ENCODE peak calls at places on chromosomes 12 and 14, in seven cellular contexts. G, O, A, F, Y, K and B are unnamed samples.

GRCh38 chr12:112198120-112198733 is 72.9 kb downstream of the TRAFD1 start:
- DNase-seq in Y (peak), K (peak), F (peak), G (no peak), A (no peak), O (peak), B (no peak)

GRCh38 chr14:101950516-101951215 is 13.7 kb upstream of the DYNC1H1 start:
- DNase-seq in K (no peak), G (no peak), O (no peak), Y (no peak), F (no peak), A (no peak), B (no peak)

GRCh38 chr14:80637726-80638619 is 303.6 kb downstream of the CEP128 start:
- DNase-seq in O (no peak), G (no peak), Y (no peak), F (no peak), K (no peak), A (no peak), B (no peak)

GRCh38 chr14:69685217-69685616 is 73.8 kb downstream of the SUSD6 start:
- DNase-seq in F (no peak), O (no peak), Y (no peak), A (no peak), K (no peak), G (no peak), B (no peak)

GRCh38 chr12:107903377-107904061 is 129.0 kb downstream of the ASCL4 start:
- DNase-seq in F (peak), Y (peak), O (peak), G (peak), K (peak), A (peak), B (no peak)

GRCh38 chr12:96177013-96177412 is 17.2 kb upstream of the ELK3 start:
- DNase-seq in A (no peak), O (no peak), K (no peak), G (no peak), F (no peak), Y (no peak), B (no peak)

GRCh38 chr12:79373896-79374499 is 316.8 kb downstream of the PAWR start:
- DNase-seq in A (no peak), O (peak), G (no peak), F (peak), K (peak), Y (no peak), B (no peak)

GRCh38 chr14:74655597-74656389 is 43.8 kb upstream of the LTBP2 start:
- DNase-seq in K (no peak), Y (no peak), F (no peak), G (no peak), O (no peak), A (no peak), B (no peak)

GRCh38 chr14:95413289-95414215 is 93.8 kb upstream of the CLMN start:
- DNase-seq in A (no peak), G (no peak), K (no peak), F (no peak), O (no peak), Y (no peak), B (no peak)

GRCh38 chr14:89805501-89805900 is 149.0 kb downstream of the EFCAB11 start:
- DNase-seq in G (no peak), K (no peak), Y (no peak), F (no peak), A (no peak), O (no peak), B (no peak)

GRCh38 chr12:131923260-131923659 is 5.8 kb upstream of the PUS1 start:
- DNase-seq in Y (no peak), G (no peak), F (no peak), A (no peak), O (no peak), K (no peak), B (no peak)

GRCh38 chr14:55180434-55180833 is 11.0 kb downstream of the DLGAP5 start:
- DNase-seq in K (no peak), F (no peak), A (no peak), G (no peak), Y (peak), O (no peak), B (no peak)

GRCh38 chr12:68180792-68181744 is 21.5 kb upstream of the IFNG start:
- DNase-seq in G (no peak), Y (no peak), K (peak), O (no peak), F (no peak), A (no peak), B (no peak)

GRCh38 chr12:26378721-26379120 is 183.3 kb downstream of the SSPN start:
- DNase-seq in K (no peak), G (no peak), A (no peak), F (no peak), Y (no peak), O (peak), B (no peak)

GRCh38 chr12:29008786-29009185 is 140.3 kb upstream of the FAR2 start:
- DNase-seq in G (no peak), Y (no peak), A (no peak), F (no peak), O (no peak), K (no peak), B (no peak)

GRCh38 chr12:82959821-82960220 is 273.1 kb downstream of the TMTC2 start:
- DNase-seq in K (no peak), O (no peak), G (no peak), A (no peak), F (no peak), Y (no peak), B (no peak)

GRCh38 chr12:130493951-130494350 is 156.3 kb downstream of the PIWIL1 start:
- DNase-seq in Y (no peak), G (no peak), K (no peak), O (no peak), A (no peak), F (no peak), B (no peak)

GRCh38 chr12:54368709-54369596 is 4.7 kb upstream of the GPR84 start:
- DNase-seq in Y (peak), K (peak), A (peak), O (peak), F (peak), G (peak), B (peak)

GRCh38 chr12:64510687-64511086 is 58.8 kb downstream of the TBK1 start:
- DNase-seq in Y (no peak), A (no peak), F (no peak), O (no peak), K (no peak), G (no peak), B (no peak)

GRCh38 chr14:22123188-22123560 is 449.6 kb upstream of the OR4E1 start:
- DNase-seq in O (no peak), A (no peak), F (no peak), Y (no peak), K (no peak), G (no peak), B (no peak)

GRCh38 chr12:95548539-95549391 is 2.5 kb downstream of the USP44 start:
- DNase-seq in G (peak), F (peak), A (peak), O (peak), Y (peak), K (peak), B (no peak)

GRCh38 chr12:120649442-120650248 is 9.2 kb downstream of the CABP1 start:
- DNase-seq in Y (no peak), G (no peak), A (peak), O (no peak), K (peak), F (no peak), B (no peak)

GRCh38 chr14:57244103-57244502 is 24.6 kb downstream of the EXOC5 start:
- DNase-seq in A (no peak), K (no peak), Y (no peak), F (no peak), O (no peak), G (no peak), B (no peak)

DNA sequence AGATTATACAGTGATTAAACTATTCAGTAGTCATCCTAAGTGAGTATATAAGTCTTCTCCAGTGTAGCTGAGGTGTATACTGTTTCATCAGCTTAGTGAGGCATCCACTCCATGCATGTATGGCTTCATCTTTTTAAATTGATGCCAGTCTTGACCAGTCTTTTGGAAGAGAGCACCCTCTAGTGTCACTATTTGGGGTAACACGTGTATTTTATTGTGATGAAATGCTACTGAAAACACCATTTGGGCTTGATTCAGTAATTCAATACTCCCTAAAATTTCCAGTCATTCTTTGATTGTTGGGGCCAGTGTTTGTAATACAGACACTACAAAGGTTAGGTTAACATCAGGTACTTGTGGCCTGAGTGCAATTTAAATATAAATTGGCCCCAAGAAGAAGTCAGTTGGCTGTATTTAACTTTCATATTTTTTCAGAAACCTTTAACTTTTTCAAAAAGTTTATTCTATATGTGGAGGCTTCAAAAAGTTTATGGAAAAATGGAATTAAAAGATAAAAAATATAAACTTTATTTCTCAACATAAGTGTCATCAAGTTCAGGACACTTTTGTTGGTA is 35.3 kb downstream of the MIPOL1 start:
- DNase-seq in K (peak), Y (no peak), A (no peak), O (peak), F (peak), G (no peak), B (no peak)
- TF ChIP-seq CTCF in K (peak), Y (no peak), A (peak), O (peak), F (peak), G (peak), B (peak)

DNA sequence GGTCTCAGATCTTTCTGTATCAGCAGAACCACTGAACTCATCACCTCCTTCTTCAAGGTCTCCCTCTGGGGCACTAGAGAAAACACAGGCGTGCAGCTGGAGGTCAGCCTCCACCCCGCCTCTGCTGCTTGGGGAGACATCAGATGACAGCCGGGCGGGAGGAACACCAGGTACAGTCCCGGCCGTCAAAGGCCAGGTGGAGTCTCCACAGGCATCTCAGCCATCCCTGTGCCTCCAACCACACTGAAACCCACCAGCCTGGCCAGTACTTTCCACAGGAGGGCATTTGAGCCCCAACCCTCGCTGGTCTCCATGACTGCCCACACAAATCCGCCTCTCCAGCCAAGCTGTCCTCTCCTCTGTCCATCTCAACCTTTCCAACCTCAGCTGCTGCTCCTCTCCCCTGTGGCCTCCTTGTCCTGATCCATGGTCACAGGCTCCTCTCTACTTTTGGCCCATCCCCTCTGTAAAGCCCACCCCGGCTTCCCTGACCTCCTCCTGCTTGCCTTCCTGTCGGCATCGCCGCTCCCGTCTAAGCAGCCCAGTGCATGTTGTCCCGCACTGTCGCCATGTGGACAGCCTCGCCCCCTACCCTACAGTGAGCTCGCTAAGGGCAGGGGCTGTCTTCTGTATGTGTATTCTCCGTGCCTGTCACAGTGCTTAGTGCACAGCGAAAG is 21.4 kb upstream of the FKBP4 start:
- DNase-seq in A (no peak), G (no peak), Y (no peak), O (no peak), F (no peak), K (no peak), B (peak)
- TF ChIP-seq CTCF in A (no peak), G (no peak), Y (no peak), O (no peak), F (no peak), K (no peak), B (no peak)

DNA sequence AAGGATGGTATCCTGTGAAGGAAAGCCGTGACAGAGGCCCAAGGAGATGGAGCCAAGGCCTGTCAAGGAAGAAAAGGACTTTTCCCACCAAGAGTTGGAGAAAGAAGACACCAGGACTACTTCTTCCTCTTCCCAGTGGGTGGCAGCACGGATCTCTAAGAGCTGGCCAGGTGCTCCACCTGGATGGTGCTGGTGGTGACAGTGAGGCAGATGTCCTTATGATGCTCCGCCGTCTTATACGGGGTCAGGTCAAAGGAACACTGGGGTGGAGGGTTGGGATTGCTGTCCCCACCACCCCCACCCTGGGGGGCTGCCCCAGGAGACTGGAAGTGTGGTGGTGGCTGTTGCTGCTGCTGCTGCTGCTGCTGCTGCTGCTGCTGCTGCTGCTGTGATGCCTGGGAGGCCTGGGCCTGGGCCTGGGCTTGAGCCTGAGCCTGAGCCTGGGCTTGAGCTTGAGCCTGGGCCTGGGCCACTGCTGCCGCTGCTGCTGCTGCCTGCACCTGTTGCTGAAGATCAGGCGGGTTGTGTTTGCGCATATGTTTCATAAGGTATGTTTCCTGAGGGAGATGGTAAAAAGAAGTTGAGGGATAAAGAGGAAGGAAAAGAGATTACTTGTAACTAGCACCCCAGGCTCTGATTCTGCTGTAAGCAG is 4.8 kb upstream of the ING4 start:
- DNase-seq in Y (no peak), F (peak), O (no peak), G (no peak), A (no peak), K (peak), B (no peak)
- TF ChIP-seq CTCF in Y (no peak), F (peak), O (no peak), G (peak), A (no peak), K (peak), B (no peak)

DNA sequence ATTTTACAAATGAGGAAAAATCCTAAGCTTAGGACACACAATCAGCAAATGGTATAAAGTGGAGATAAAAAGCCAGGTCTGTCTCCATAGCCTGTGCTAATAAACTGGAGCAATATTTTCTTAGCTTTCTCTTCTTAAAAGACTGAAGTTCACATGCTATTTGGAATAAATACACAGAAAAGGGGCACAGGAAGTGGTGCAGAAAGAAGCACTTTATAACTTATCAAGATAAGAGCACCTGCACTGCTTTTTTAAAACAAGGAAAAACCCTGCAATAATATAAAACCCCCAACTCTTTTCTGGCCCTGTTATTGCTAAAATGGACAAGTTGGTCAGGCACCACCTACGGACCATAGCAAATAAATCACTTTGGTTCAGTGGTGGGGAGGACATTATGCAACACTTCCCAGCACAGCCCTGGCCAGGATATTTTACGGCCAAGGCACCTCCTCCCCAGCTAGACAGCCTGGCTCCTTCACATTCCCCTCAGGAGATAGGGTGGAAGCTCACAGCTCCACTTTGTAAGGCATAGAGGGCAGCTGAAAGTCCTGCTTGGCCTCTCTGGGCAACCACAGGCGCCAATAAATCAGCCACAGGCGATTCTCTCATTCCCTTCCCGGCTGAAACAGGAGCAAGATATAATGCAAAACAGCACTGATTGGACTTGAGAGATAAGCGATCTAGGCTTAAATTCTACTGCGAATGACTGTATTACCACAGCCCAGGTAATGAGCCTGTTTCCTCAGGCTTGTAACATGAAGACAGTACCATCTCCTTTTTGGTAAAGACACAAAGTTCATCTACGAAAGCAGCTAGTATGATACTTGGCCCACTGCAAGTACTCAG is 2.1 kb downstream of the ZBTB25 start:
- DNase-seq in F (no peak), A (peak), O (no peak), Y (peak), G (peak), K (peak), B (no peak)
- TF ChIP-seq CTCF in F (no peak), A (peak), O (no peak), Y (no peak), G (no peak), K (no peak), B (no peak)

DNA sequence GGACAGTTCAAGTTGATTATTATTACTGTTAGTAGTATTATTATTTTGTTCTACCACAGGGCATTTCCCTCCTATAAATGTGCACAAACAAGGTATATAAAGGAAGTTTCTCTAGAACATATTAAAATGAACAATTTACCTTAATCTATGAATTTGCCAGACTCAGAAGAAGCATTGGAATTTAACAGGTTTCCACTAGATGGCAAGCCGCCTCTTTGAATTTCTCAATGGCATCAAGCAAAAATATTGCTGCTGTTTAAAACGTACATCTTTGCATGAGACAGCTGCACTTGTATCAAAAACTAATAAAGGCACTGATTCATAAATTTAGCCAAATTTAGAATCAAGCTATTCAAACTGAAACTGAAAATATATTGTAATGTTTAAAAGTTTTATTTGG is 34.6 kb upstream of the MIS18BP1 start:
- DNase-seq in A (no peak), Y (no peak), G (no peak), O (no peak), F (no peak), K (no peak), B (no peak)
- TF ChIP-seq CTCF in A (peak), Y (no peak), G (no peak), O (no peak), F (peak), K (no peak), B (no peak)

GRCh38 chr14:103541944-103542544 is 13.0 kb downstream of the TRMT61A start:
- DNase-seq in A (no peak), Y (no peak), G (no peak), O (no peak), K (no peak), F (no peak), B (no peak)
- TF ChIP-seq CTCF in A (no peak), Y (no peak), G (no peak), O (no peak), K (no peak), F (no peak), B (no peak)

GRCh38 chr14:53979141-53979673 is 22.6 kb upstream of the BMP4 start:
- DNase-seq in O (no peak), F (no peak), A (no peak), Y (no peak), K (no peak), G (no peak), B (no peak)
- TF ChIP-seq CTCF in O (no peak), F (no peak), A (no peak), Y (no peak), K (no peak), G (no peak), B (no peak)

DNA sequence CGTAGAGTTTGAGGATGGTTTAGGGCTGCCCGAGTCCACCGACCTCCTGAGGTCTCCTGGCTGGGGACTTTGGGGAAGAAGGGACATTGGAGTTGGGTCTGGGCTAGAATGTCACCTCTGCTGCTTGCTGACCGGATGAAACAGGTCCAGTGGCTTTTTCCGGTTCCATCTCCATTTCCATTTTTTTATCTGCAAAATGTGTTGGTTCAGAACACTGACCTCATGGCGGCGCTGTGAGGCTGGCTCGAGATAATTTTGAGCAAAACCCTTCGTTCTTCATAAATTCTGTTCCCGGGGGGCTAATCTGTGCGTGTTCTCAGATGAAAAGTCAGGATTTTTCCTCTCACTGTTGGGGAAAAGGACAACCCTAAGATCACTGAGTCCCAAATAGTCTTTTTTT is 11.7 kb upstream of the MYL2 start:
- DNase-seq in A (no peak), O (peak), F (no peak), K (no peak), G (no peak), Y (no peak), B (no peak)
- TF ChIP-seq CTCF in A (peak), O (peak), F (peak), K (peak), G (peak), Y (no peak), B (peak)